ENCODE peak calls at places on chromosome 16, in seven cellular contexts. B is NCI-H1048; N is dorsolateral prefrontal cortex; F is amygdala; U is effector memory CD4-positive, alpha-beta T cell; Y is AG08396; D is NCI-H1436. P is an unnamed sample.

GRCh38 chr16:22070361-22071351 is 21.7 kb upstream of the VWA3A start:
- DNase-seq in F (no peak), B (no peak), D (no peak), N (no peak), Y (peak; percentile 26), U (no peak), P (no peak)

GRCh38 chr16:76661691-76662090 is 384.5 kb downstream of the CNTNAP4 start:
- DNase-seq in F (no peak), U (no peak), Y (no peak), D (no peak), N (no peak), B (no peak), P (no peak)

GRCh38 chr16:26204138-26204537 is 512.4 kb downstream of the HS3ST4 start:
- DNase-seq in Y (no peak), F (no peak), B (no peak), D (no peak), U (no peak), N (no peak), P (no peak)

GRCh38 chr16:53056528-53056881 is 1.7 kb downstream of the CHD9 start:
- DNase-seq in B (no peak), N (no peak), D (no peak), F (no peak), Y (no peak), U (no peak), P (no peak)

GRCh38 chr16:83110221-83110768 is 483.5 kb downstream of the CDH13 start:
- DNase-seq in U (no peak), D (no peak), N (no peak), B (no peak), F (no peak), Y (no peak), P (no peak)

GRCh38 chr16:85554791-85555548 is 58.2 kb upstream of the GSE1 start:
- DNase-seq in N (no peak), Y (peak; percentile 87), D (no peak), B (no peak), F (no peak), U (peak; percentile 55), P (no peak)

GRCh38 chr16:73012341-73012740 is 35.6 kb downstream of the ZFHX3 start:
- DNase-seq in N (no peak), F (no peak), U (no peak), D (no peak), Y (no peak), B (no peak), P (no peak)

GRCh38 chr16:78871241-78871640 is 729.3 kb downstream of the MAF start:
- DNase-seq in Y (no peak), N (no peak), D (no peak), B (no peak), U (no peak), F (no peak), P (no peak)

GRCh38 chr16:64858076-64858475 is 263.8 kb downstream of the CDH11 start:
- DNase-seq in F (no peak), D (no peak), Y (peak; percentile 10), N (no peak), B (no peak), U (no peak), P (no peak)

GRCh38 chr16:66324785-66325184 is 41.7 kb upstream of the CDH5 start:
- DNase-seq in N (peak; percentile 70), B (no peak), Y (no peak), U (no peak), F (peak; percentile 83), D (peak; percentile 30), P (no peak)

GRCh38 chr16:24701521-24701951 is 27.9 kb upstream of the TNRC6A start:
- DNase-seq in F (no peak), B (no peak), N (no peak), D (no peak), Y (no peak), U (no peak), P (no peak)

GRCh38 chr16:48542020-48542473 is 67.9 kb downstream of the N4BP1 start:
- DNase-seq in U (no peak), B (no peak), D (no peak), N (peak; percentile 70), F (peak; percentile 82), Y (peak; percentile 67), P (no peak)

GRCh38 chr16:30837904-30838303 is 50.9 kb upstream of the ZNF629 start:
- DNase-seq in Y (no peak), N (no peak), U (no peak), F (no peak), B (no peak), D (no peak), P (no peak)

GRCh38 chr16:67562526-67562917 is at the start of gene CTCF:
- DNase-seq in U (peak; percentile 78), Y (peak; percentile 90), B (peak; percentile 32), D (peak; percentile 70), F (peak; percentile 82), N (peak; percentile 77), P (peak; percentile 56)

GRCh38 chr16:30142672-30143346 is 19.8 kb upstream of the MAPK3 start:
- DNase-seq in F (no peak), Y (no peak), U (no peak), D (peak; percentile 13), B (no peak), N (no peak), P (no peak)

GRCh38 chr16:17404903-17405691 is 65.7 kb downstream of the XYLT1 start:
- DNase-seq in D (no peak), U (no peak), Y (peak; percentile 63), N (peak; percentile 94), B (no peak), F (peak; percentile 97), P (no peak)

GRCh38 chr16:84953051-84953746 is 58.1 kb downstream of the ZDHHC7 start:
- DNase-seq in Y (no peak), N (no peak), F (no peak), D (no peak), B (no peak), U (no peak), P (no peak)

GRCh38 chr16:53542283-53542682 is 39.3 kb upstream of the AKTIP start:
- DNase-seq in F (no peak), B (no peak), D (no peak), N (no peak), Y (no peak), U (no peak), P (no peak)

GRCh38 chr16:70476272-70477020 is 22.1 kb downstream of the FCSK start:
- DNase-seq in D (no peak), U (no peak), F (no peak), B (no peak), N (no peak), Y (peak; percentile 94), P (no peak)

GRCh38 chr16:62256406-62256805 is 220.2 kb upstream of the CDH8 start:
- DNase-seq in N (no peak), U (no peak), B (peak; percentile 21), Y (no peak), F (no peak), D (no peak), P (peak; percentile 0)

GRCh38 chr16:30927789-30928378 is 4.5 kb downstream of the FBXL19 start:
- DNase-seq in D (peak; percentile 91), N (peak; percentile 76), B (peak; percentile 44), F (peak; percentile 81), Y (peak; percentile 47), U (no peak), P (peak; percentile 91)

GRCh38 chr16:10679921-10680320 is 14.8 kb downstream of the TEKT5 start:
- DNase-seq in D (no peak), N (no peak), B (no peak), Y (no peak), F (no peak), U (no peak), P (no peak)

GRCh38 chr16:22901563-22901962 is 87.6 kb downstream of the HS3ST2 start:
- DNase-seq in U (no peak), F (peak; percentile 5), B (no peak), N (no peak), D (no peak), Y (no peak), P (no peak)

GRCh38 chr16:67767953-67768352 is 38.4 kb downstream of the RANBP10 start:
- DNase-seq in N (no peak), F (no peak), D (no peak), Y (no peak), U (no peak), B (no peak), P (no peak)

GRCh38 chr16:70402916-70403659 is 35.8 kb downstream of the ST3GAL2 start:
- DNase-seq in Y (no peak), B (no peak), F (no peak), U (no peak), D (no peak), N (no peak), P (no peak)

GRCh38 chr16:4414187-4414909 is 2.0 kb downstream of the CORO7 start:
- DNase-seq in Y (no peak), U (peak; percentile 83), F (no peak), B (no peak), N (no peak), D (no peak), P (no peak)

GRCh38 chr16:84367297-84367680 is 1.0 kb upstream of the ATP2C2 start:
- DNase-seq in U (no peak), Y (no peak), D (no peak), F (no peak), N (no peak), B (no peak), P (no peak)

GRCh38 chr16:57732011-57732410 is 3.6 kb upstream of the KATNB1 start:
- DNase-seq in Y (peak; percentile 54), B (no peak), D (no peak), F (no peak), U (no peak), N (no peak), P (no peak)

GRCh38 chr16:55331648-55332185 is 7.7 kb downstream of the IRX6 start:
- DNase-seq in B (no peak), D (no peak), U (no peak), Y (no peak), F (no peak), N (no peak), P (no peak)

GRCh38 chr16:11534262-11534661 is 52.5 kb downstream of the LITAF start:
- DNase-seq in B (no peak), Y (no peak), U (no peak), D (no peak), F (no peak), N (no peak), P (no peak)

P was measured in NCI-H526 treated with DMSO at 0.1 percent for 48 hours.